ENCODE peak calls at places on chromosomes 4 and X, in eight cellular contexts. X is mammary epithelial cell, F is thyroid gland, P is HCT116, Q is cardiac fibroblast, C is tibial nerve, Y is cardiac muscle cell, R is bronchial epithelial cell. A is an unnamed sample.

GRCh38 chr4:15717126-15717525 is 14.3 kb downstream of the BST1 start:
- DNase-seq in X (no peak), F (no peak), P (no peak), Q (peak), C (no peak), Y (no peak), R (no peak), A (peak)

GRCh38 chrX:1144293-1144692 is 68.2 kb downstream of the CRLF2 start:
- DNase-seq in X (no peak), F (no peak), P (no peak), Q (no peak), C (no peak), Y (no peak), R (no peak), A (no peak)

GRCh38 chrX:101136235-101136634 is 38.2 kb downstream of the CENPI start:
- DNase-seq in X (peak), F (no peak), P (no peak), Q (no peak), C (no peak), Y (no peak), R (peak), A (no peak)

GRCh38 chr4:69104719-69105275 is 8.5 kb downstream of the UGT2B7 start:
- DNase-seq in X (no peak), F (no peak), P (no peak), Q (no peak), C (no peak), Y (no peak), R (peak), A (no peak)

GRCh38 chr4:80831383-80832361 is 198.8 kb upstream of the BMP3 start:
- DNase-seq in X (peak), F (no peak), P (no peak), Q (no peak), C (no peak), Y (no peak), R (peak), A (peak)

GRCh38 chrX:107629533-107629909 is 1.2 kb downstream of the PRPS1 start:
- DNase-seq in X (peak), F (peak), P (no peak), Q (peak), C (peak), Y (peak), R (peak), A (peak)

GRCh38 chr4:168784786-168785461 is 225.1 kb downstream of the CBR4 start:
- DNase-seq in X (peak), F (peak), P (no peak), Q (no peak), C (no peak), Y (no peak), R (peak), A (peak)

GRCh38 chr4:162503868-162504267 is 340.1 kb upstream of the FSTL5 start:
- DNase-seq in X (no peak), F (no peak), P (no peak), Q (no peak), C (no peak), Y (no peak), R (no peak), A (no peak)

GRCh38 chr4:3414421-3415279 is 27.1 kb upstream of the HGFAC start:
- DNase-seq in X (no peak), F (no peak), P (no peak), Q (no peak), C (no peak), Y (no peak), R (no peak), A (no peak)

GRCh38 chrX:47171996-47172395 is 21.6 kb upstream of the UBA1 start:
- DNase-seq in X (no peak), F (no peak), P (no peak), Q (no peak), C (no peak), Y (no peak), R (no peak), A (no peak)

GRCh38 chrX:5051831-5052491 is 1176.7 kb downstream of the NLGN4X start:
- DNase-seq in X (peak), F (no peak), P (no peak), Q (peak), C (peak), Y (peak), R (peak), A (no peak)

GRCh38 chr4:128974203-128974602 is 119.1 kb downstream of the SCLT1 start:
- DNase-seq in X (no peak), F (no peak), P (no peak), Q (peak), C (no peak), Y (no peak), R (no peak), A (peak)

GRCh38 chrX:9164086-9164485 is 130.2 kb upstream of the FAM9B start:
- DNase-seq in X (no peak), F (no peak), P (no peak), Q (no peak), C (no peak), Y (no peak), R (no peak), A (no peak)

GRCh38 chrX:154013614-154014360 is 5.9 kb downstream of the IRAK1 start:
- DNase-seq in X (no peak), F (no peak), P (no peak), Q (peak), C (no peak), Y (peak), R (no peak), A (peak)

GRCh38 chr4:145773581-145774234 is 93.8 kb downstream of the C4orf51 start:
- DNase-seq in X (peak), F (peak), P (no peak), Q (peak), C (no peak), Y (no peak), R (no peak), A (peak)

GRCh38 chrX:905828-906566 is 275.4 kb downstream of the SHOX start:
- DNase-seq in X (no peak), F (no peak), P (no peak), Q (no peak), C (no peak), Y (no peak), R (no peak), A (no peak)

GRCh38 chr4:97910005-97910404 is 233.3 kb downstream of the STPG2 start:
- DNase-seq in X (no peak), F (no peak), P (peak), Q (no peak), C (no peak), Y (peak), R (peak), A (no peak)

GRCh38 chr4:186643501-186644315 is 79.9 kb downstream of the FAT1 start:
- DNase-seq in X (peak), F (no peak), P (no peak), Q (peak), C (no peak), Y (no peak), R (peak), A (peak)

GRCh38 chrX:16653424-16653823 is 3.5 kb downstream of the S100G start:
- DNase-seq in X (no peak), F (no peak), P (no peak), Q (no peak), C (no peak), Y (no peak), R (no peak), A (no peak)

GRCh38 chrX:111041018-111041462 is 55.0 kb upstream of the PAK3 start:
- DNase-seq in X (peak), F (no peak), P (no peak), Q (peak), C (peak), Y (no peak), R (peak), A (peak)

GRCh38 chr4:178165909-178166308 is 723.7 kb upstream of the AGA start:
- DNase-seq in X (no peak), F (no peak), P (no peak), Q (no peak), C (no peak), Y (no peak), R (peak), A (no peak)

GRCh38 chr4:127239902-127240575 is 392.7 kb upstream of the INTU start:
- DNase-seq in X (no peak), F (no peak), P (no peak), Q (no peak), C (no peak), Y (no peak), R (no peak), A (no peak)

GRCh38 chr4:99894998-99895397 is 771 bp upstream of the LAMTOR3 start:
- DNase-seq in X (no peak), F (no peak), P (no peak), Q (no peak), C (no peak), Y (no peak), R (no peak), A (no peak)

GRCh38 chr4:159516556-159516955 is 413.7 kb downstream of the RAPGEF2 start:
- DNase-seq in X (peak), F (no peak), P (no peak), Q (peak), C (no peak), Y (no peak), R (no peak), A (peak)

GRCh38 chrX:68686684-68687045 is 39.2 kb downstream of the STARD8 start:
- DNase-seq in X (no peak), F (no peak), P (no peak), Q (peak), C (peak), Y (no peak), R (peak), A (no peak)

GRCh38 chr4:152138451-152138850 is 377.6 kb upstream of the GATB start:
- DNase-seq in X (no peak), F (no peak), P (no peak), Q (no peak), C (no peak), Y (no peak), R (no peak), A (no peak)

GRCh38 chrX:57103489-57103888 is 17.9 kb downstream of the SPIN2B start:
- DNase-seq in X (no peak), F (no peak), P (no peak), Q (no peak), C (no peak), Y (no peak), R (no peak), A (no peak)

GRCh38 chr4:76206222-76206942 is 7.2 kb downstream of the SCARB2 start:
- DNase-seq in X (no peak), F (no peak), P (no peak), Q (no peak), C (no peak), Y (no peak), R (no peak), A (peak)

GRCh38 chr4:53592128-53592527 is 842 bp upstream of the LNX1 start:
- DNase-seq in X (no peak), F (no peak), P (no peak), Q (peak), C (no peak), Y (no peak), R (peak), A (no peak)

GRCh38 chrX:32448320-32448719 is 763.0 kb downstream of the DMD start:
- DNase-seq in X (no peak), F (no peak), P (no peak), Q (peak), C (no peak), Y (no peak), R (peak), A (no peak)

GRCh38 chr4:82525287-82525898 is 36.4 kb downstream of the TMEM150C start:
- DNase-seq in X (no peak), F (no peak), P (no peak), Q (no peak), C (no peak), Y (no peak), R (no peak), A (no peak)

GRCh38 chr4:76059750-76060149 is 14.8 kb upstream of the ART3 start:
- DNase-seq in X (peak), F (no peak), P (no peak), Q (no peak), C (no peak), Y (no peak), R (peak), A (no peak)

DNA sequence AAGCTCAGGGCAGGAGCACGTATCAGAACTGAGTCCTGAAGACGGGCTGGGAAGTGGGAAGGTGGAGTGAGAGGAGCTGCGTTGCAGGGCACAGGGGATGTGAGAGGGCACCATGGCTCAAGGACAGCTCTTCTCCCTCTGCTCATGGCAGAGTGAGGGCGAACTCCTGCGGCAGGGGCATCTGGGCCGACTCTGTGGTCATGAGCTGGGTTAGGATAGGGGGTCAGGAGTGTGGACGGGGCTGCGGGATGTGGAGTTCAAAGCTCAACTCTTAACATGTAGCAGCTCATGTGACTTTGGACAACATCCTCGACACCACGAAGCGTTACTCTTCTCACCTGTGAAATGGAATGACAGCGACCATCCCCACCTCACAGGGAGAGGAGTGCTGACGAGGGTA is 19.4 kb upstream of the SORCS2 start:
- DNase-seq in X (no peak), F (no peak), P (no peak), Q (no peak), C (no peak), Y (no peak), R (no peak), A (no peak)
- H3K4me3 ChIP-seq in X (no peak), F (no peak), P (no peak), Q (no peak), C (no peak), Y (no peak), R (no peak), A (no peak)

GRCh38 chrX:140526138-140526537 is 21.3 kb upstream of the SOX3 start:
- DNase-seq in X (no peak), F (no peak), P (no peak), Q (no peak), C (no peak), Y (no peak), R (peak), A (no peak)
- TF ChIP-seq CTCF in X (no peak), F (no peak), P (no peak), Q (no peak), C (no peak), Y (no peak), R (no peak), A (no peak)

GRCh38 chr4:71130827-71131603 is 137.6 kb downstream of the DCK start:
- DNase-seq in X (no peak), F (peak), P (no peak), Q (peak), C (no peak), Y (no peak), R (peak), A (peak)
- H3K4me3 ChIP-seq in X (no peak), F (no peak), P (no peak), Q (no peak), C (no peak), Y (no peak), R (no peak), A (peak)

DNA sequence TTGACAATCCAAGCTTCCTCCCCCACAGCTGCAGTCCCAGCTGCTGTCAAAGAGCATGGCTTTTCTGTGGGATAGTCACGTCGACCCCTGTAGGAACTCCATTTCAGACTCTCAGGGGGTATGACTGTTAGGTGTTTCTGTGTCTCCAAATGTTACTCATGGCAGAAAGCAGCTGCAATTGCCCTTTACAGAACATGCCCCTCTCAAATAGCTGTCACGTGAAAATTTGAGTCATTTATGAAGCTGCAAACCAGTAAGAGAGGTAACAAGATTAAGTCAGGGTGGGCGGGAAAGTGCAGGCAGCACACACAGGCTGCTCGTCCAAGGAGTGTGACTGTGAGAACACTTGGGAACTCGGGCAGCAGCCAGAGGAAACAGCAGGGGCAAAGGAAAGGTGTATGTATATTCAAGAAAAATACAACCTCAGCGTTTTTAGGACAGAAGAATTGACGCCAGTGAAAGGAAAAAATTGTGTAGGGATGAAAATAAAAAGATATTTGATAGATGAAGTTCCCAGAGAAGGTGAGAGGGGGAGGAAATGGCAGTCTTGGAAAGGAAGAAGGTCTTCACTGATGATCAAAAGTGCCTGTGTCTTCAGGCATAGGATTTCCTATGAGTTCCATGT is 66.5 kb upstream of the TMEM184C start:
- DNase-seq in X (peak), F (peak), P (no peak), Q (peak), C (no peak), Y (no peak), R (peak), A (peak)
- TF ChIP-seq CTCF in X (no peak), F (no peak), P (no peak), Q (no peak), C (no peak), Y (no peak), R (no peak), A (no peak)

DNA sequence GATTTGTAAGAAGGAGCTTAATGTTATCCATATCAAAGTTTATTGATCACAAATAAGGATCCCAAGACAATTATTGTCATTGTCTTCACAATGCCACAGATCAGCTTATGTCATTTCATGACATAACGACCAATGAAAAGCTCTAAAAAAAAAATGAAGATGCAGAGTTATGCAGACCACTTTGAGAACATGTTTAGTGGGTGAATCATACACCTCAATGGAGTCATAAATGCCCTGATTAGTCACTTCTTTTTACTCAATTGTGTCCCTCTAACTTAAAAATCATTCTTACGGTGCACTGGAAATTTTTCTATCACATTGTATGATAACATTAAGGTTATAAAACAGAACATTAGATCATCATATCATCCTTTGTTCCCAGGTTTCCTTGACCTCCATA is 87.6 kb upstream of the GABRG1 start:
- DNase-seq in X (no peak), F (no peak), P (no peak), Q (no peak), C (no peak), Y (no peak), R (peak), A (no peak)
- H3K4me3 ChIP-seq in X (no peak), F (no peak), P (no peak), Q (no peak), C (no peak), Y (no peak), R (no peak), A (no peak)

DNA sequence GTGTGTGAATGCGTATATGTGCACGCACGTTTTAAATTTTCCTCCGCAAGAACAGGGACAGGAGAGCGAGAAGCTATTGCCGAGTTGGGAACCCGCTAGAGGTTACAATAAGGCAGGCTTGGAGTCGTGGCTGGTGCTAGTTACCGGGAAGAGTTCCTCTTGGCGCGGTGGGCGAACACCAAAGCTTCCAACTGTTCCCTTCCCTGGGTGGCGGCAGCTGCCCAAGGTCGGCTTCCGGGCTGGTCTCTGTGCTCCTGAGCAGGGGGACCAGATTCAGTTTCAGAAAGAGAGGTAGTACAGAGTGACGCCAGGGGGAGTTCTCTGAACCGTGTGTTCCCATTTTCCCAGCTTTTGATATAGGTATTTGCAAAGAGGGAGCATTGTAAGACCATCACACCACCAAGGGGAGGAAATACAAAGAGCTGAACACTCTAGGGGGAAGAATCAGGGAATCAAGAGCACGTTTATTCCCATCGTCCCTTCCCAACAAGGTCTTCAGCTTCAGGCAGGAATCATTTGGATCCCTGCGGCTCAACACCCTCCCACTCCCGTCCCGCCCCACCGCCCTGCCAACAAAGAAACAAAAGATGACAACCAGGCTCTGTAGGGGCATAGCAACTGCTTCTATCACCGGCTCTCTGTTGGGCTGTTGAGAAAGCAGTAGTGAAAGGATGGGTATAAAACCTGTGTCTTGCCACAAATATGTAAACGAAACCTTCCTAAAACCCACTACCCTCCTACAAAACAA is 113.6 kb upstream of the TEX13C start:
- DNase-seq in X (no peak), F (peak), P (no peak), Q (no peak), C (no peak), Y (peak), R (peak), A (no peak)
- TF ChIP-seq CTCF in X (no peak), F (no peak), P (no peak), Q (no peak), C (no peak), Y (no peak), R (no peak), A (no peak)